ENCODE peak calls at places on chromosomes 1 and 21, in five cellular contexts. M, D, I, B and N are unnamed samples.

GRCh38 chr1:203342192-203342940 is 8.6 kb downstream of the FMOD start:
- DNase-seq in M (peak), D (peak), I (peak), B (peak), N (peak)

GRCh38 chr1:17168480-17168878 is 36.4 kb upstream of the PADI1 start:
- DNase-seq in M (no peak), D (no peak), I (no peak), B (no peak), N (no peak)

GRCh38 chr21:35198004-35198403 is 148.9 kb upstream of the RUNX1 start:
- DNase-seq in M (peak), D (peak), I (no peak), B (no peak), N (no peak)

GRCh38 chr21:45180289-45180599 is 105.9 kb downstream of the ADARB1 start:
- DNase-seq in M (no peak), D (no peak), I (no peak), B (no peak), N (no peak)

GRCh38 chr21:30448514-30448913 is 8.4 kb downstream of the KRTAP15-1 start:
- DNase-seq in M (no peak), D (no peak), I (no peak), B (no peak), N (no peak)

GRCh38 chr1:159918041-159918917 is 7.0 kb downstream of the TAGLN2 start:
- DNase-seq in M (no peak), D (no peak), I (no peak), B (no peak), N (no peak)

GRCh38 chr1:244106837-244107491 is 55.9 kb downstream of the ZBTB18 start:
- DNase-seq in M (no peak), D (no peak), I (no peak), B (no peak), N (no peak)

GRCh38 chr1:21783679-21784603 is 992 bp upstream of the USP48 start:
- DNase-seq in M (no peak), D (no peak), I (no peak), B (no peak), N (peak)

GRCh38 chr1:119787776-119788175 is 19.1 kb upstream of the HMGCS2 start:
- DNase-seq in M (no peak), D (no peak), I (no peak), B (peak), N (no peak)

GRCh38 chr1:53277326-53277725 is 39.0 kb upstream of the MAGOH start:
- DNase-seq in M (no peak), D (no peak), I (no peak), B (no peak), N (no peak)

GRCh38 chr1:116711061-116711582 is 43.1 kb upstream of the CD2 start:
- DNase-seq in M (no peak), D (no peak), I (no peak), B (no peak), N (no peak)

GRCh38 chr1:33241866-33242265 is 14.4 kb upstream of the ZNF362 start:
- DNase-seq in M (no peak), D (no peak), I (no peak), B (no peak), N (no peak)

GRCh38 chr1:12654004-12654567 is 10.2 kb downstream of the AADACL4 start:
- DNase-seq in M (no peak), D (no peak), I (no peak), B (no peak), N (no peak)

GRCh38 chr1:154745286-154745731 is 124.8 kb downstream of the KCNN3 start:
- DNase-seq in M (peak), D (peak), I (no peak), B (peak), N (no peak)

GRCh38 chr1:69121708-69122107 is 446.0 kb upstream of the LRRC7 start:
- DNase-seq in M (no peak), D (no peak), I (no peak), B (no peak), N (no peak)

GRCh38 chr21:36504067-36505058 is 24.4 kb upstream of the CLDN14 start:
- DNase-seq in M (peak), D (peak), I (no peak), B (peak), N (peak)

GRCh38 chr1:160400284-160400645 is at the start of gene VANGL2:
- DNase-seq in M (peak), D (peak), I (peak), B (peak), N (no peak)

GRCh38 chr1:231694465-231695077 is 68.0 kb downstream of the DISC1 start:
- DNase-seq in M (no peak), D (no peak), I (no peak), B (no peak), N (no peak)

GRCh38 chr1:242398351-242398750 is 126.1 kb downstream of the PLD5 start:
- DNase-seq in M (no peak), D (no peak), I (no peak), B (no peak), N (no peak)

GRCh38 chr1:243850368-243851128 is 505 bp upstream of the AKT3 start:
- DNase-seq in M (peak), D (peak), I (peak), B (peak), N (no peak)

GRCh38 chr1:13702425-13703127 is 2.6 kb downstream of the PRDM2 start:
- DNase-seq in M (no peak), D (no peak), I (no peak), B (no peak), N (no peak)

GRCh38 chr21:37367301-37367757 is 756 bp downstream of the DYRK1A start:
- DNase-seq in M (no peak), D (no peak), I (no peak), B (peak), N (no peak)

GRCh38 chr1:161962094-161962887 is 61.4 kb downstream of the OLFML2B start:
- DNase-seq in M (no peak), D (no peak), I (no peak), B (peak), N (no peak)

GRCh38 chr21:44090332-44090731 is 16.9 kb upstream of the PWP2 start:
- DNase-seq in M (no peak), D (no peak), I (no peak), B (no peak), N (no peak)

GRCh38 chr1:153942766-153943549 is 3.6 kb downstream of the DENND4B start:
- DNase-seq in M (no peak), D (no peak), I (no peak), B (no peak), N (no peak)

GRCh38 chr1:95028954-95029353 is 43.8 kb downstream of the ALG14 start:
- DNase-seq in M (no peak), D (no peak), I (no peak), B (no peak), N (no peak)

GRCh38 chr1:85372683-85373446 is 92.1 kb downstream of the DDAH1 start:
- DNase-seq in M (no peak), D (no peak), I (no peak), B (no peak), N (no peak)

GRCh38 chr1:155319536-155319935 is 1.2 kb upstream of the RUSC1 start:
- DNase-seq in M (no peak), D (no peak), I (no peak), B (no peak), N (no peak)

GRCh38 chr1:209561561-209561960 is 22.0 kb upstream of the CAMK1G start:
- DNase-seq in M (no peak), D (no peak), I (no peak), B (no peak), N (no peak)

GRCh38 chr1:56905667-56906066 is 51.1 kb downstream of the C8A start:
- DNase-seq in M (no peak), D (no peak), I (no peak), B (no peak), N (no peak)

GRCh38 chr1:155024315-155024714 is 9.3 kb downstream of the DCST2 start:
- DNase-seq in M (no peak), D (no peak), I (no peak), B (no peak), N (no peak)

GRCh38 chr1:38235705-38236104 is 189.1 kb upstream of the POU3F1 start:
- DNase-seq in M (no peak), D (no peak), I (no peak), B (no peak), N (no peak)

GRCh38 chr1:219963432-219963831 is 35.1 kb upstream of the SLC30A10 start:
- DNase-seq in M (no peak), D (no peak), I (no peak), B (no peak), N (no peak)

GRCh38 chr1:116494745-116495144 is 76.1 kb downstream of the CD58 start:
- DNase-seq in M (no peak), D (no peak), I (no peak), B (no peak), N (no peak)

GRCh38 chr1:236556606-236557005 is 32.8 kb downstream of the LGALS8 start:
- DNase-seq in M (no peak), D (no peak), I (no peak), B (no peak), N (no peak)

GRCh38 chr1:42979888-42980800 is 21.5 kb upstream of the SLC2A1 start:
- DNase-seq in M (no peak), D (no peak), I (no peak), B (no peak), N (no peak)

GRCh38 chr1:61053281-61053711 is 29.1 kb upstream of the NFIA start:
- DNase-seq in M (no peak), D (no peak), I (no peak), B (no peak), N (no peak)

GRCh38 chr1:211654838-211655787 is 20.3 kb downstream of the NEK2 start:
- DNase-seq in M (peak), D (peak), I (peak), B (peak), N (peak)

GRCh38 chr21:27454234-27454633 is 487.3 kb upstream of the ADAMTS5 start:
- DNase-seq in M (no peak), D (no peak), I (no peak), B (no peak), N (no peak)

GRCh38 chr21:27451116-27451515 is 484.2 kb upstream of the ADAMTS5 start:
- DNase-seq in M (no peak), D (no peak), I (no peak), B (no peak), N (no peak)

GRCh38 chr21:27448960-27449359 is 482.1 kb upstream of the ADAMTS5 start:
- DNase-seq in M (peak), D (peak), I (no peak), B (no peak), N (no peak)

DNA sequence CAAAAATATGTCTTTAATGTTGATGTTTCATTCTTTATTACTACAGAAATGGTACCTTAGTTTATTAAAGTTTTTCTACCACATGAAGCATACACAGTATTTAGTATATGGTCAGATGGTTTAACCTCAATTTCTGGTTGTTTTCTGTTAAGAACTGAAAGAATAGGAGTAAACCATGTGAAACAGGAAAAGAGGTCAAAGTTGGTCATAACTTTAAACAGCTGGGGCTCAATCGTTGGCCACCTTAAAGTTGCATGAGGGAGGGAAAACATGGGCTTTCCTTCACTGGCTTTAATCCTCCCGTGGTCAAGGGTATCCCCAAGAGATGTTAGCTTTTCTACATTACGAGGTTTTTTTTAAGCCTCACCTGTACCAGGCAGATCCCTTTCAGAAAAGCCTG is 483.3 kb upstream of the ADAMTS5 start:
- DNase-seq in M (no peak), D (no peak), I (no peak), B (peak), N (no peak)
- H3K4me3 ChIP-seq in M (no peak), D (no peak), I (no peak), B (no peak), N (no peak)

DNA sequence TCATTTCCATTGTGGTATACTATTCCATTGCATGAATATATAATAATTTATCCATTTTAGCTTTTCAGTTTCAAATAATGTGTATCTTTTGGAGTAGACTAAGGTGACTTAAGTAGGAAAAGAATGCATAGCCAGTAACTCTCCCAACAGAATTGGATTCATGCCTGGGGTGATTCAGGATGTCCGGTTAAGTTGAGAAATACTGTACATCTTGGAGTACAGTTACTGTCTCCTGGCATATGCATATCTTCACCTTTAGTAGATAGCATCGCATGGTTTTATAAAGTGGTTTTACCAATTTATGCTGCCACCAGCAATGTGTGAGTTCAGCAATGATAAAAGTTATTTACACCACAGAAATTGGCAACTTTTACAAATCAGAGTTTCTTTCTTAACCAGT is 18.6 kb upstream of the SLC6A9 start:
- DNase-seq in M (no peak), D (no peak), I (no peak), B (no peak), N (no peak)
- H3K27ac ChIP-seq in M (no peak), D (no peak), I (no peak), B (no peak), N (no peak)

GRCh38 chr1:246631426-246631825 is 65.2 kb downstream of the CNST start:
- DNase-seq in M (no peak), D (no peak), I (no peak), B (no peak), N (no peak)

GRCh38 chr1:246629030-246629429 is 62.8 kb downstream of the CNST start:
- DNase-seq in M (no peak), D (no peak), I (no peak), B (no peak), N (no peak)

GRCh38 chr1:246629976-246630375 is 63.7 kb downstream of the CNST start:
- DNase-seq in M (no peak), D (no peak), I (no peak), B (no peak), N (no peak)

DNA sequence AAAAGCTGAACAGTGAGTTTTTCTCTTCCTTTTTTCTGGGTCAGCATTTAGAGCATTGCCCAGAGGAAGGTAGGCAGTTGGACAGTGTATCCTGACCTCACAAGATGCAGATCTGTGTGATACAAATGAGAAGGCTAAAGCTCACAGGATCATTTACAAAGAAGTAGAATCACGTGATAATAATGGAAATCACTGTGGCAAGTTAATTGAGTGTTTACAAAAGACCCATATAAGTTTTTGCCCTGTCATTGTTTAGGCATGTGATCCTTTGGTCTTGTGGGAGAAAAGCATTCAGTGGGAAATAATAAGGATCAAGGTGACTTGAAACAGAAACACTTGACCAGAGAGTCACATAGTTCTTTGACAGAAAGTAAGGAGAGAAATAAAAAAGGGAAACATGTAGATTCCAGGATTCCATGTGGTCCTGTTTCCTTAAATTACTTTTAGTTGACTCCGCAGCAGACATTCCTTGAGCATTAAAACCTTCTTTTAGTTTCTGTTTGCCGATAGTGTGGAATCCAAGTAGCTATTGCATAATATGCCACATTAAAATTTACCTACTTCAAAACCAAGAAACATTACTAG is 66.4 kb downstream of the CNST start:
- DNase-seq in M (no peak), D (no peak), I (no peak), B (no peak), N (no peak)
- H3K4me3 ChIP-seq in M (no peak), D (no peak), I (no peak), B (no peak), N (no peak)

DNA sequence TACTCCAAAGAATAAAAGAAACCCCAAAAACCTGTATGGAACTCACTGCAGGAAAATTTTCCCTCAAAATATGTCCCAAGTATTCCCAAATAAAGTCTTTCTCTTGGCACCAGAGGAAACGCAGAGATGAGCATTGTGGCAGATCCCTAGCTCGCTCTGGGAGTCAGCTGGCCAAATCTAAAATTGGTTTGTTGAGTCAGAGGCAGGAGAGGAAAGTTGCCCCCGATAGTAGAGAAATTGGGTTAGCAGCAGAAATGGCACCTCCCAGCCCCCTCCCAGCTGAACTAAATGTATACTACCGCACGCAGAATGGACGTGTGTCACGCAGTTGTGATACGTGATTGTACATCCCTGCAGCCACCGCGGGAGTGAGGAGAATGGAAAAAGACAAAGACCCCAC is 39.9 kb upstream of the TARBP1 start:
- DNase-seq in M (no peak), D (no peak), I (no peak), B (no peak), N (no peak)
- H3K27ac ChIP-seq in M (peak), D (no peak), I (no peak), B (no peak), N (no peak)